ENCODE peak calls at places on chromosomes 13 and 19, in six cellular contexts. W is transverse colon, T is tibial nerve, E is GM12878, V is H1, H is ovary. I is an unnamed sample.
A peak's percentile ranks its signal among the peaks of the same experiment; 100 is the strongest.

GRCh38 chr13:99605417-99606321 is 104.4 kb downstream of the TM9SF2 start:
- DNase-seq in W (peak; percentile 75), T (peak; percentile 10), E (no peak), V (no peak), H (peak; percentile 33), I (no peak)

GRCh38 chr13:98496239-98496668 is 80.7 kb downstream of the STK24 start:
- DNase-seq in W (peak; percentile 45), T (peak; percentile 77), E (no peak), V (no peak), H (peak; percentile 20), I (no peak)

GRCh38 chr19:33465834-33466233 is 55.8 kb downstream of the PEPD start:
- DNase-seq in W (no peak), T (no peak), E (no peak), V (no peak), H (no peak), I (no peak)

GRCh38 chr19:6239401-6239844 is 40.4 kb downstream of the MLLT1 start:
- DNase-seq in W (no peak), T (no peak), E (no peak), V (no peak), H (peak; percentile 56), I (no peak)

GRCh38 chr13:60135344-60135743 is 28.4 kb downstream of the DIAPH3 start:
- DNase-seq in W (no peak), T (no peak), E (no peak), V (no peak), H (no peak), I (no peak)

GRCh38 chr19:46515879-46516350 is 20.2 kb upstream of the PNMA8B start:
- DNase-seq in W (no peak), T (no peak), E (no peak), V (no peak), H (no peak), I (no peak)

GRCh38 chr13:39370554-39370953 is 232.4 kb downstream of the LHFPL6 start:
- DNase-seq in W (no peak), T (no peak), E (no peak), V (no peak), H (no peak), I (no peak)

GRCh38 chr13:28475916-28476725 is 18.8 kb downstream of the FLT1 start:
- DNase-seq in W (no peak), T (no peak), E (no peak), V (no peak), H (no peak), I (peak; percentile 24)

GRCh38 chr19:49680473-49681351 is 3.6 kb downstream of the PRMT1 start:
- DNase-seq in W (peak; percentile 93), T (peak; percentile 86), E (no peak), V (peak; percentile 95), H (peak; percentile 90), I (peak; percentile 94)

GRCh38 chr19:46131485-46132143 is 7.1 kb upstream of the IGFL3 start:
- DNase-seq in W (no peak), T (no peak), E (no peak), V (no peak), H (no peak), I (peak; percentile 14)

GRCh38 chr13:61927648-61928047 is 512.0 kb upstream of the PCDH20 start:
- DNase-seq in W (no peak), T (no peak), E (no peak), V (no peak), H (no peak), I (no peak)

GRCh38 chr13:51420681-51421476 is 32.0 kb downstream of the INTS6 start:
- DNase-seq in W (no peak), T (no peak), E (no peak), V (no peak), H (no peak), I (no peak)

GRCh38 chr13:24659239-24659638 is 21.0 kb upstream of the ATP12A start:
- DNase-seq in W (no peak), T (no peak), E (no peak), V (no peak), H (no peak), I (no peak)

GRCh38 chr13:105177265-105177900 is 1358.1 kb downstream of the EFNB2 start:
- DNase-seq in W (no peak), T (no peak), E (no peak), V (no peak), H (no peak), I (no peak)

GRCh38 chr19:34217952-34218817 is 36.2 kb upstream of the GARRE1 start:
- DNase-seq in W (peak; percentile 43), T (peak; percentile 36), E (peak; percentile 67), V (no peak), H (no peak), I (no peak)

GRCh38 chr13:59413121-59413520 is 750.6 kb downstream of the DIAPH3 start:
- DNase-seq in W (no peak), T (no peak), E (peak; percentile 9), V (no peak), H (no peak), I (no peak)

GRCh38 chr19:38070573-38070972 is 153.4 kb downstream of the DPF1 start:
- DNase-seq in W (no peak), T (no peak), E (no peak), V (no peak), H (no peak), I (no peak)

GRCh38 chr19:29538651-29539050 is 12.9 kb downstream of the VSTM2B start:
- DNase-seq in W (no peak), T (no peak), E (no peak), V (no peak), H (no peak), I (no peak)

GRCh38 chr13:64755961-64756360 is 2474.2 kb downstream of the PCDH9 start:
- DNase-seq in W (no peak), T (no peak), E (no peak), V (no peak), H (no peak), I (no peak)

GRCh38 chr19:47129579-47129978 is 1.1 kb upstream of the SAE1 start:
- DNase-seq in W (no peak), T (no peak), E (no peak), V (no peak), H (no peak), I (no peak)

GRCh38 chr19:7294571-7295212 is 478 bp upstream of the INSR start:
- DNase-seq in W (peak; percentile 83), T (peak; percentile 62), E (no peak), V (no peak), H (peak; percentile 67), I (no peak)

DNA sequence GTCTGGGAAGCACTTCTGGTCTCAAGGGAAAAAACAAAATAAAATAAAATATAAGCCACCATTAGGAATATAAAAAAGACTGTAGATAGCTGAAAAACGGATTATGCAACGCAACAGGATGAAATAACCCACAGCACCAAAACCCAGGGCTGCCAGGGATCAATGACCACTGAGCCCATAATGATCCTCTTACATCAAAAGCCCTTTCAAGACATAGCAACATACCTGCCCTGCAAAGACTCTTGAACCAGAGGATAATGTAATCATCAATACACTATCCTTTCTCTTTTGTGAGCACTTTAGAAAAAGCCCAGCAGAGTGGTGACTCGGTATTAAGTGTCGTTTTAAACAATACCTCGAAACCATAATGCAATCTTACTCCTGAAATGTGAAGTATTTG is 235.0 kb upstream of the SOX21 start:
- DNase-seq in W (no peak), T (no peak), E (no peak), V (no peak), H (no peak), I (no peak)
- H3K27ac ChIP-seq in W (no peak overlapping the region), T (no peak overlapping the region), E (no peak overlapping the region), V (peak overlapping the region; percentile 17), H (no peak overlapping the region), I (no peak overlapping the region)

GRCh38 chr19:39631178-39631577 is 24.5 kb upstream of the LGALS16 start:
- DNase-seq in W (no peak), T (no peak), E (no peak), V (no peak), H (no peak), I (no peak)
- TF ChIP-seq EP300 in W (no peak), T (no peak), E (no peak), V (no peak), H (no peak), I (no peak)

GRCh38 chr19:48561412-48561811 is 9.4 kb downstream of the SULT2B1 start:
- DNase-seq in W (no peak), T (no peak), E (no peak), V (no peak), H (no peak), I (no peak)

GRCh38 chr19:48558018-48558684 is 6.2 kb downstream of the SULT2B1 start:
- DNase-seq in W (peak; percentile 94), T (no peak), E (no peak), V (no peak), H (no peak), I (no peak)

GRCh38 chr19:48556825-48557224 is 4.9 kb downstream of the SULT2B1 start:
- DNase-seq in W (no peak), T (no peak), E (no peak), V (no peak), H (no peak), I (no peak)

GRCh38 chr19:48556163-48556562 is 4.2 kb downstream of the SULT2B1 start:
- DNase-seq in W (peak; percentile 61), T (no peak), E (no peak), V (no peak), H (no peak), I (no peak)

DNA sequence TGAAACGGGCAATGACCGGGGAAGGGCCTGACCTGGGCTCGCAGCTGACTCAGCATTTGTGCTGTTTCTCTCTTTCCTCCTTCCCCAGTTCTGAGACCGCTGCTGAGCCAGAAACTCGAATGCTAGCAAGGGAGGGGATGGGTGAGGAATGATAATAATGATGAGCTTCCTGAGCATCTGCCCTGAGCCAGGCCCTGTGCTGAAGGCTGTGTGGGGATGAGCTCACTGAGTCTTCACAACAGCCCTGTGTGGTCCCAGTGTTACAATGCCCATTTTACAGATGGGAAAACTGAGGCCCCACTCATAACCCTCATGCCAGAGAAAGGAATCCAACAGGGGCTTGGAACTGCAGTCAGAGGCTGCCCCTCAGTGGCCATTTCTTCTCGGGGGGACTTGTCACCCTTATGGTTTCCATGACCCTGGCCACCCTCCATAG is 8.1 kb downstream of the SULT2B1 start:
- DNase-seq in W (no peak), T (no peak), E (no peak), V (no peak), H (no peak), I (no peak)
- TF ChIP-seq CTCF in W (no peak), T (no peak), E (peak; percentile 6), V (peak; percentile 63), H (no peak), I (no peak)

GRCh38 chr13:114121496-114122466 is 10.6 kb downstream of the RASA3 start:
- DNase-seq in W (peak; percentile 9), T (no peak), E (no peak), V (no peak), H (no peak), I (no peak)

GRCh38 chr13:114118763-114119123 is 13.7 kb downstream of the RASA3 start:
- DNase-seq in W (no peak), T (no peak), E (no peak), V (no peak), H (no peak), I (no peak)

GRCh38 chr13:114119196-114119595 is 13.2 kb downstream of the RASA3 start:
- DNase-seq in W (no peak), T (no peak), E (no peak), V (no peak), H (no peak), I (no peak)

GRCh38 chr13:114122591-114123211 is 9.7 kb downstream of the RASA3 start:
- DNase-seq in W (no peak), T (no peak), E (no peak), V (no peak), H (no peak), I (no peak)

GRCh38 chr13:114120486-114121430 is 11.7 kb downstream of the RASA3 start:
- DNase-seq in W (no peak), T (no peak), E (no peak), V (no peak), H (no peak), I (no peak)
- H3K27ac ChIP-seq in W (peak overlapping the region; percentile 50), T (peak overlapping the region; percentile 59), E (no peak overlapping the region), V (no peak overlapping the region), H (peak overlapping the region; percentile 5), I (peak overlapping the region; percentile 66)